ENCODE peak calls at places on chromosome 11, in six cellular contexts. M is CD8-positive, alpha-beta T cell; F is T47D; R is putamen; A is fibroblast of pulmonary artery; D is transverse colon. X is an unnamed sample.

GRCh38 chr11:14315130-14315529 is 43.9 kb downstream of the RRAS2 start:
- DNase-seq in M (no peak), F (no peak), R (no peak), A (no peak), D (no peak), X (no peak)

GRCh38 chr11:8087756-8088155 is 6.7 kb downstream of the TUB start:
- DNase-seq in M (no peak), F (no peak), R (no peak), A (no peak), D (no peak), X (no peak)

GRCh38 chr11:85756401-85757200 is 54.3 kb downstream of the SYTL2 start:
- DNase-seq in M (peak; percentile 38), F (no peak), R (peak; percentile 52), A (no peak), D (peak; percentile 78), X (no peak)

GRCh38 chr11:1628506-1629325 is 859 bp upstream of the KRTAP5-5 start:
- DNase-seq in M (peak; percentile 44), F (peak; percentile 37), R (peak; percentile 28), A (peak; percentile 29), D (peak; percentile 64), X (peak; percentile 57)

GRCh38 chr11:20474176-20474950 is 86.8 kb downstream of the PRMT3 start:
- DNase-seq in M (no peak), F (peak; percentile 67), R (peak; percentile 4), A (no peak), D (no peak), X (no peak)

GRCh38 chr11:27282141-27282590 is 80.8 kb downstream of the CCDC34 start:
- DNase-seq in M (no peak), F (no peak), R (no peak), A (peak; percentile 87), D (no peak), X (no peak)

GRCh38 chr11:125105921-125106320 is 5.5 kb downstream of the TMEM218 start:
- DNase-seq in M (no peak), F (no peak), R (no peak), A (no peak), D (no peak), X (no peak)

GRCh38 chr11:11982461-11982860 is 26.0 kb downstream of the DKK3 start:
- DNase-seq in M (no peak), F (no peak), R (no peak), A (no peak), D (no peak), X (no peak)

GRCh38 chr11:64604458-64605247 is 13.6 kb downstream of the SLC22A12 start:
- DNase-seq in M (no peak), F (no peak), R (no peak), A (no peak), D (no peak), X (no peak)

GRCh38 chr11:116224154-116224888 is 548.5 kb downstream of the BUD13 start:
- DNase-seq in M (peak; percentile 23), F (peak; percentile 67), R (peak; percentile 45), A (peak; percentile 38), D (peak; percentile 44), X (peak; percentile 72)

X was measured in Caco-2.